ENCODE peak calls at places on chromosomes 6 and 20, in ten cellular contexts. C is chondrocyte, G is mesothelial cell of epicardium, T is Peyer's patch, P is left lung, W is body of pancreas, Q is activated B cell treated with CpG ODN at 0.5 μM for 24 hours, L is transverse colon, K is tibial artery, B is progenitor cell of endocrine pancreas. O is an unnamed sample.

GRCh38 chr6:7463785-7464184 is 74.2 kb downstream of the RIOK1 start:
- DNase-seq in P (no peak), W (no peak), T (peak; percentile 60), B (no peak), G (no peak), K (no peak), Q (no peak), C (no peak), L (peak; percentile 43), O (no peak)

GRCh38 chr6:136956590-136957573 is 34.8 kb downstream of the SLC35D3 start:
- DNase-seq in C (no peak), T (no peak), K (no peak), L (no peak), G (no peak), P (no peak), W (no peak), B (no peak), Q (no peak), O (no peak)

GRCh38 chr6:108330806-108331205 is 36.0 kb downstream of the AFG1L start:
- DNase-seq in L (no peak), K (no peak), Q (no peak), G (no peak), W (no peak), T (no peak), P (no peak), B (no peak), C (no peak), O (no peak)

GRCh38 chr6:14540276-14540675 is 422.7 kb downstream of the CD83 start:
- DNase-seq in L (no peak), T (no peak), Q (no peak), K (no peak), B (no peak), P (no peak), G (no peak), W (no peak), C (no peak), O (no peak)

GRCh38 chr20:39075731-39076130 is 113.6 kb downstream of the DHX35 start:
- DNase-seq in L (no peak), Q (no peak), W (no peak), C (no peak), K (no peak), T (no peak), P (no peak), B (no peak), G (no peak), O (no peak)

GRCh38 chr20:38246357-38247165 is 14.0 kb downstream of the KIAA1755 start:
- DNase-seq in P (no peak), G (no peak), T (no peak), W (no peak), Q (no peak), C (peak; percentile 72), K (no peak), L (no peak), B (no peak), O (no peak)

GRCh38 chr6:169972736-169973135 is 221.3 kb downstream of the ERMARD start:
- DNase-seq in P (peak; percentile 22), W (peak; percentile 2), K (no peak), G (no peak), B (no peak), C (no peak), Q (no peak), L (no peak), T (peak; percentile 31), O (no peak)

GRCh38 chr6:73579851-73580246 is 59.0 kb upstream of the EEF1A1 start:
- DNase-seq in K (no peak), C (no peak), W (peak; percentile 14), L (no peak), B (no peak), T (no peak), Q (no peak), P (peak; percentile 41), G (no peak), O (no peak)

GRCh38 chr20:24989162-24989561 is 3.4 kb downstream of the APMAP start:
- DNase-seq in Q (no peak), C (no peak), K (no peak), T (no peak), L (no peak), W (no peak), B (no peak), G (no peak), P (no peak), O (no peak)

GRCh38 chr20:50218987-50219435 is 28.4 kb downstream of the CEBPB start:
- DNase-seq in T (no peak), K (peak; percentile 84), G (no peak), B (no peak), P (no peak), Q (no peak), C (no peak), W (peak; percentile 28), L (no peak), O (no peak)

GRCh38 chr6:1031671-1032070 is 280.2 kb upstream of the FOXQ1 start:
- DNase-seq in Q (no peak), C (no peak), T (no peak), L (no peak), G (no peak), K (no peak), B (no peak), P (no peak), W (no peak), O (no peak)

GRCh38 chr6:157787080-157787479 is 36.0 kb upstream of the SNX9 start:
- DNase-seq in T (peak; percentile 78), P (no peak), B (no peak), C (no peak), L (peak; percentile 64), W (peak; percentile 85), G (no peak), K (no peak), Q (no peak), O (no peak)

GRCh38 chr6:118985123-118985830 is 50.3 kb upstream of the MCM9 start:
- DNase-seq in Q (no peak), G (no peak), C (no peak), L (no peak), T (no peak), W (no peak), K (no peak), P (no peak), B (no peak), O (no peak)

GRCh38 chr6:82017316-82017715 is 230.2 kb downstream of the IBTK start:
- DNase-seq in B (no peak), P (no peak), Q (no peak), L (no peak), C (no peak), W (no peak), K (peak; percentile 86), G (no peak), T (peak; percentile 59), O (no peak)

GRCh38 chr20:19628570-19629134 is 129.4 kb upstream of the RIN2 start:
- DNase-seq in B (peak; percentile 59), P (no peak), W (peak; percentile 73), G (no peak), K (no peak), T (peak; percentile 83), Q (no peak), L (peak; percentile 62), C (no peak), O (no peak)

GRCh38 chr20:25346349-25346748 is 44.3 kb downstream of the ABHD12 start:
- DNase-seq in K (no peak), Q (no peak), W (no peak), T (no peak), L (no peak), C (no peak), P (no peak), G (no peak), B (no peak), O (no peak)

GRCh38 chr6:101114703-101115102 is 233.6 kb upstream of the ASCC3 start:
- DNase-seq in T (peak; percentile 51), K (no peak), W (peak; percentile 7), C (no peak), Q (no peak), G (no peak), P (no peak), L (no peak), B (no peak), O (no peak)

GRCh38 chr6:4717856-4718255 is 58.3 kb upstream of the CDYL start:
- DNase-seq in C (no peak), L (no peak), B (no peak), K (no peak), W (no peak), T (no peak), P (no peak), Q (no peak), G (no peak), O (no peak)

GRCh38 chr6:68778356-68779020 is 143.4 kb downstream of the ADGRB3 start:
- DNase-seq in Q (no peak), G (no peak), B (peak; percentile 15), C (no peak), T (no peak), W (no peak), L (no peak), P (no peak), K (no peak), O (no peak)
- TF ChIP-seq CTCF in Q (no peak), G (peak; percentile 46), B (peak; percentile 87), C (peak; percentile 78), T (peak; percentile 37), W (no peak), L (peak; percentile 21), P (peak; percentile 51), K (peak; percentile 49), O (no peak)

GRCh38 chr6:154408906-154409500 is 52.4 kb upstream of the IPCEF1 start:
- DNase-seq in L (peak; percentile 18), P (no peak), K (no peak), W (no peak), C (no peak), T (no peak), Q (no peak), G (no peak), B (no peak), O (no peak)
- TF ChIP-seq CTCF in L (peak; percentile 18), P (no peak), K (peak; percentile 28), W (no peak), C (peak; percentile 80), T (peak; percentile 8), Q (no peak), G (no peak), B (peak; percentile 35), O (peak; percentile 14)

DNA sequence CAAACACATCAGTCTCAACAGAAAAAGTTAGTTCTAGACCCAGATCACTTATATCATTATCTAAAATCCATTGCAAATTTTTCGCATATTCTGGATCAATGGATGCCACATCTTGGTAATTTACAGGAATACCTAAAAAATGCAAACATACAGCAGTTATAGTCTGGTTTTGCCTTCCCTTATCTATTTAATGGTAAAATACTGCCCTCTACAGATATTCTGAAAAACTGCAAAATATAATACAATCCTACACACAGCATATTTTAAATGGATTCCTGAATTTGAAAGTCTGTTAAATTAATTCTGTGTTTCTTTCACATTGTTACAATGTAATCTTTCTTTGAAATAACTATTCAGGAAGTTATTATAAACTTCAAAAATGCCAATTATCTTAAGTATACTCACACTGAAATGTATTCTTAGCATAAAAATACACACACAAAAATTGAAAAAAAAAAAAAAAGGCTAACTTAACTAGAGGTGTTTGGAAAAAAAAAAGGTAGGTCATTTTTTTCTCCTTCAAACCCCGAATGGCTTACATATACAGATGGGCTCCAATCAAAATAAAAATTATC is 88.4 kb downstream of the HACE1 start:
- DNase-seq in B (no peak), K (no peak), C (no peak), W (no peak), Q (no peak), L (no peak), G (no peak), T (no peak), P (no peak), O (no peak)
- TF ChIP-seq CTCF in B (peak; percentile 75), K (peak; percentile 56), C (peak; percentile 93), W (peak; percentile 41), Q (no peak), L (peak; percentile 49), G (peak; percentile 60), T (peak; percentile 60), P (peak; percentile 55), O (peak; percentile 85)

GRCh38 chr6:138289739-138290138 is 71.4 kb upstream of the PBOV1 start:
- DNase-seq in C (no peak), G (no peak), L (no peak), Q (no peak), T (no peak), P (no peak), W (peak; percentile 48), K (no peak), B (peak; percentile 41), O (no peak)
- TF ChIP-seq CTCF in C (peak; percentile 36), G (no peak), L (no peak), Q (no peak), T (peak; percentile 13), P (no peak), W (no peak), K (no peak), B (peak; percentile 63), O (no peak)